ENCODE peak calls at places on chromosomes 4 and X, in four cellular contexts. X, S, T and D are unnamed samples.

GRCh38 chr4:168664242-168664897 is 167.5 kb downstream of the PALLD start:
- DNase-seq in X (no peak), S (no peak), T (peak; percentile 33), D (no peak)

GRCh38 chr4:151567056-151567455 is 158.1 kb downstream of the FHIP1A start:
- DNase-seq in X (no peak), S (no peak), T (no peak), D (no peak)

GRCh38 chr4:69710580-69710979 is 49.8 kb downstream of the SULT1B1 start:
- DNase-seq in X (no peak), S (no peak), T (no peak), D (no peak)

GRCh38 chr4:26081795-26082498 is 167.9 kb downstream of the SMIM20 start:
- DNase-seq in X (no peak), S (peak; percentile 61), T (peak; percentile 48), D (no peak)

GRCh38 chr4:176001171-176002006 is 64.3 kb upstream of the WDR17 start:
- DNase-seq in X (peak; percentile 57), S (peak; percentile 33), T (peak; percentile 24), D (peak; percentile 77)

GRCh38 chr4:182286936-182287335 is 43.7 kb downstream of the TENM3 start:
- DNase-seq in X (no peak), S (no peak), T (no peak), D (no peak)

GRCh38 chr4:84660606-84661005 is 77.7 kb downstream of the CDS1 start:
- DNase-seq in X (no peak), S (no peak), T (no peak), D (no peak)

GRCh38 chrX:9905288-9905687 is 61.9 kb upstream of the CLDN34 start:
- DNase-seq in X (peak; percentile 59), S (peak; percentile 69), T (peak; percentile 33), D (no peak)

GRCh38 chr4:120630432-120630831 is 292.1 kb downstream of the PRDM5 start:
- DNase-seq in X (no peak), S (no peak), T (peak; percentile 3), D (no peak)

GRCh38 chrX:154748712-154749339 is 2.1 kb downstream of the GAB3 start:
- DNase-seq in X (peak; percentile 46), S (peak; percentile 69), T (peak; percentile 61), D (no peak)

GRCh38 chr4:110196871-110197420 is 1.5 kb downstream of the ELOVL6 start:
- DNase-seq in X (peak; percentile 50), S (peak; percentile 61), T (peak; percentile 70), D (peak; percentile 60)

GRCh38 chr4:12852338-12853307 is 631.5 kb downstream of the RAB28 start:
- DNase-seq in X (no peak), S (peak; percentile 78), T (peak; percentile 81), D (no peak)

GRCh38 chr4:65971686-65972085 is 301.4 kb upstream of the EPHA5 start:
- DNase-seq in X (no peak), S (no peak), T (no peak), D (no peak)

GRCh38 chr4:8817813-8818062 is 53.9 kb downstream of the HMX1 start:
- DNase-seq in X (peak; percentile 9), S (no peak), T (no peak), D (peak; percentile 24)

GRCh38 chr4:164761233-164761632 is 7.3 kb downstream of the SMIM31 start:
- DNase-seq in X (no peak), S (no peak), T (no peak), D (no peak)

GRCh38 chr4:29581469-29581868 is 1138.7 kb upstream of the PCDH7 start:
- DNase-seq in X (peak; percentile 25), S (peak; percentile 7), T (no peak), D (no peak)

GRCh38 chrX:75181721-75182120 is 25.6 kb upstream of the ABCB7 start:
- DNase-seq in X (no peak), S (no peak), T (peak; percentile 58), D (no peak)

GRCh38 chr4:127641524-127641923 is 8.8 kb downstream of the INTU start:
- DNase-seq in X (no peak), S (peak; percentile 34), T (peak; percentile 70), D (no peak)

GRCh38 chr4:96736352-96736889 is 896.5 kb downstream of the PDHA2 start:
- DNase-seq in X (no peak), S (peak; percentile 73), T (peak; percentile 2), D (no peak)

GRCh38 chr4:153137168-153137567 is 67.1 kb upstream of the TRIM2 start:
- DNase-seq in X (no peak), S (peak; percentile 90), T (peak; percentile 98), D (peak; percentile 72)

GRCh38 chr4:165301833-165302232 is 25.6 kb upstream of the MSMO1 start:
- DNase-seq in X (no peak), S (peak; percentile 35), T (peak; percentile 53), D (no peak)

GRCh38 chr4:183588169-183588675 is 70.8 kb downstream of the RWDD4 start:
- DNase-seq in X (peak; percentile 68), S (peak; percentile 21), T (peak; percentile 47), D (no peak)

GRCh38 chr4:67459164-67459563 is 86.1 kb downstream of the CENPC start:
- DNase-seq in X (no peak), S (no peak), T (no peak), D (no peak)

GRCh38 chrX:2242326-2242725 is 258.4 kb downstream of the DHRSX start:
- DNase-seq in X (no peak), S (no peak), T (no peak), D (no peak)

GRCh38 chr4:58359590-58359989 is 1249.4 kb upstream of the IGFBP7 start:
- DNase-seq in X (no peak), S (no peak), T (no peak), D (no peak)

GRCh38 chr4:177573487-177573886 is 131.2 kb upstream of the AGA start:
- DNase-seq in X (no peak), S (peak; percentile 84), T (peak; percentile 87), D (no peak)

GRCh38 chr4:186723207-186724047 is at the start of gene FAT1:
- DNase-seq in X (peak; percentile 75), S (peak; percentile 91), T (peak; percentile 90), D (peak; percentile 63)

DNA sequence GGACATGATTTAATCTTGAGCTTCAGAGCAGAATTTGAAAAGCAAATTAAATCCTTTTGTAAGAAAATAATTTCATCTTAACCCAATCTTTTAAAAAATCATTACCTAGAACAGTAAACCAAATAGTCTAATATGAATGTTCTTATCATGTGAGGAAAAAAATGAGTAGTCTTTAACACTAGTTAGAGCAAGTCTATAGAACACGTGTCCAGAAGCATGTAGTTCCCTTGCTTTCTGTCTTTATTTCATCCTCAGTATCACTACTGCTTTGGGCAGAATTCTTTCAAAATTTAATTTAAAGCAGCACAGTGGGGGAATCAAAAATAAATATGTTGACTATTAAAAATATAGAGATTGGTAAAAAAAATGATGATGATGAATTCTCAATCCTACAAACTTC is 2.1 kb downstream of the RBM47 start:
- DNase-seq in X (no peak), S (no peak), T (no peak), D (no peak)
- H3K4me3 ChIP-seq in X (no peak overlapping the region), S (no peak overlapping the region), T (no peak overlapping the region), D (peak overlapping the region; percentile 19)

GRCh38 chr4:139018971-139019758 is 3.6 kb downstream of the NOCT start:
- DNase-seq in X (no peak), S (no peak), T (peak; percentile 66), D (no peak)
- H3K27ac ChIP-seq in X (no peak overlapping the region), S (no peak overlapping the region), T (peak overlapping the region; percentile 30), D (no peak overlapping the region)

GRCh38 chr4:15231265-15232091 is 196.4 kb upstream of the C1QTNF7 start:
- DNase-seq in X (peak; percentile 92), S (peak; percentile 92), T (peak; percentile 88), D (no peak)
- H3K4me1 ChIP-seq in X (peaks cover 10% of the 10 kb centered on the region), S (no peaks in the 10 kb centered on the region), T (peaks cover 42% of the 10 kb centered on the region), D (peaks cover 20% of the 10 kb centered on the region)

GRCh38 chr4:106690487-106690886 is 321.9 kb upstream of the GIMD1 start:
- DNase-seq in X (no peak), S (peak; percentile 46), T (peak; percentile 76), D (no peak)
- H3K4me3 ChIP-seq in X (no peak overlapping the region), S (no peak overlapping the region), T (no peak overlapping the region), D (no peak overlapping the region)

GRCh38 chr4:156959298-156959702 is 12.3 kb downstream of the PDGFC start:
- DNase-seq in X (no peak), S (peak; percentile 50), T (peak; percentile 37), D (no peak)

GRCh38 chr4:156956947-156957346 is 14.7 kb downstream of the PDGFC start:
- DNase-seq in X (no peak), S (no peak), T (no peak), D (no peak)

GRCh38 chr4:156957558-156957957 is 14.0 kb downstream of the PDGFC start:
- DNase-seq in X (no peak), S (no peak), T (no peak), D (no peak)

GRCh38 chr4:156956359-156956758 is 15.2 kb downstream of the PDGFC start:
- DNase-seq in X (no peak), S (no peak), T (no peak), D (no peak)

GRCh38 chr4:156958276-156959074 is 13.1 kb downstream of the PDGFC start:
- DNase-seq in X (no peak), S (peak; percentile 41), T (peak; percentile 63), D (no peak)
- H3K27ac ChIP-seq in X (no peak overlapping the region), S (no peak overlapping the region), T (peak overlapping the region; percentile 43), D (no peak overlapping the region)

DNA sequence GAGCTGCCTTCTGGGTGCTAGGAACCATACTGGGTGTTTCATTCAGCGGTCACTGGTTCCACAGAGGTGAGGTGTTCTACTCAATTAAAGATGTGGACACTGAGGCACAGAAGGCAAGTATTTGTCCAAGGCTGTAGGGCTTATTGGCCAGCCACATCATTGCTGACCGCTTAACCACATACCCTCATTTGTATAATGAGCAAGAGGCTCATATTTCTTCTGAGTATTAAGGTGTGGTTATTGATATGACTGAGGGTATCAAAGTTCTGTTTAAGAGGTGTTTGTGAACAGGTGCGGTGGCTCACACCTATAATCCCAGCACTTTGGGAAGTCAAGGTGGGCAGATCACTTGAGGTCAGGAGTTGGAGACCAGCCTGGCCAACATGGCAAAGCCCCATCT is 14.3 kb downstream of the RNF4 start:
- DNase-seq in X (no peak), S (no peak), T (no peak), D (no peak)
- H3K4me1 ChIP-seq in X (peaks cover 42% of the 10 kb centered on the region), S (peaks cover 10% of the 10 kb centered on the region), T (peaks cover 34% of the 10 kb centered on the region), D (peaks cover 98% of the 10 kb centered on the region)

DNA sequence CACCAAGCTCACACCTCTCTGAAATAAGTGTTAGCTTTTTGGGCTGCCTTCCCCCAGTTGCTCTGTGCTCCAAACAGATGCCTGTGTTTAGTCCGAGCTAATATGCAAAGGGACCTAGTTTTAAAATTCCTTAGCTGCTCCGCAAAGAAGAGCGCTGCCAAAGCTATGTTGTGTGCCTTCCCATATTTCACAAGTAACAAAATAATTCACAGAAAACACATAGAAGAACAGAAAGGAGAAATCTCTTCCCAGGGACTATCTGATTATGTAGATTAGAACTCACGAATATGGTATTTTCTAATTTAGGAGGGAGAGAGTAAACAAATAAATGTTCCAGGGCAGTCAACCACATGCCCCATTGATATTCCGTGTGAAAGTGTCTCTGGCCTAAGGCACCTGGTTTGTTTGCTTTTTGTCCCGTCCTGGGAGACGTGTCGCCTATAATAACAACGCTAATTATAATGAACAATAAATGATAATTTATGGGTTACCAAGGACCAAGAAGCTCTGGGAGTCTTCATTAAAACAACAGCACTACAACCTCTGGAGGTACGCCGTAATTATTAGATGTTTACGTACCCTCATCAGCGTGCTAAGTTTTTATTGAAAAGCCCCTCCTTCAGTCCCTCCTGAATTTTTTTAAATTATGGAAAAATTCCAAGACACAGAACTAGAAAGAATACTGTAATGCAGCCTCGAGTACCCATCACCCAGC is 1.2 kb upstream of the CCNG2 start:
- DNase-seq in X (no peak), S (no peak), T (no peak), D (no peak)
- H3K4me3 ChIP-seq in X (peak overlapping the region; percentile 87), S (peak overlapping the region; percentile 88), T (peak overlapping the region; percentile 99), D (peak overlapping the region; percentile 97)